ENCODE peak calls at places on chromosomes 6 and 20, in six cellular contexts. W is cardiac fibroblast; N is T-helper 9 cell; O is stimulated activated CD8-positive, alpha-beta memory T cell treated with anti-CD3 and anti-CD28 coated beads, Interleukin-4, amount 100 ng/mL, for 48 hours; I is GM10248; Q is NCI-H1417 treated with DMSO at 0.1 percent for 48 hours. Z is an unnamed sample.

GRCh38 chr6:110484321-110484720 is 7.9 kb upstream of the SLC22A16 start:
- DNase-seq in O (no peak), W (peak; percentile 39), I (no peak), Q (no peak), N (no peak), Z (no peak)

GRCh38 chr20:10090588-10091166 is 55.9 kb downstream of the ANKEF1 start:
- DNase-seq in N (no peak), I (peak; percentile 26), W (peak; percentile 76), O (peak; percentile 33), Q (peak; percentile 35), Z (peak; percentile 62)

GRCh38 chr20:12358655-12359009 is 440.9 kb downstream of the BTBD3 start:
- DNase-seq in O (no peak), Q (no peak), N (no peak), W (no peak), I (no peak), Z (no peak)

GRCh38 chr6:15682965-15683822 is 20.4 kb upstream of the DTNBP1 start:
- DNase-seq in I (peak; percentile 34), N (no peak), W (no peak), Q (no peak), O (no peak), Z (no peak)

GRCh38 chr6:150028799-150029198 is 3.5 kb upstream of the RAET1L start:
- DNase-seq in Q (no peak), O (peak; percentile 20), W (no peak), I (no peak), N (no peak), Z (no peak)

GRCh38 chr6:129016844-129017243 is 133.9 kb downstream of the LAMA2 start:
- DNase-seq in Q (no peak), W (no peak), N (no peak), O (no peak), I (no peak), Z (no peak)

GRCh38 chr6:34273242-34273805 is 24.5 kb upstream of the SMIM29 start:
- DNase-seq in I (peak; percentile 42), O (no peak), N (no peak), Q (no peak), W (peak; percentile 38), Z (peak; percentile 10)

GRCh38 chr20:24501764-24502163 is 32.3 kb downstream of the SYNDIG1 start:
- DNase-seq in I (no peak), N (no peak), O (no peak), Q (no peak), W (no peak), Z (no peak)

GRCh38 chr6:168381726-168382458 is 59.1 kb upstream of the SMOC2 start:
- DNase-seq in Q (no peak), W (no peak), N (no peak), I (no peak), O (no peak), Z (no peak)

GRCh38 chr6:157152544-157152943 is 170.8 kb downstream of the TMEM242 start:
- DNase-seq in I (no peak), W (no peak), N (no peak), Q (no peak), O (no peak), Z (no peak)

GRCh38 chr6:154606457-154606856 is 96.0 kb upstream of the CNKSR3 start:
- DNase-seq in W (no peak), O (peak; percentile 85), N (peak; percentile 27), I (peak; percentile 81), Q (no peak), Z (no peak)

GRCh38 chr20:52168116-52168515 is 23.5 kb downstream of the ZFP64 start:
- DNase-seq in N (no peak), O (no peak), W (no peak), I (no peak), Q (no peak), Z (no peak)

GRCh38 chr6:157650801-157651200 is 172.2 kb upstream of the SNX9 start:
- DNase-seq in O (no peak), I (no peak), W (no peak), Q (no peak), N (no peak), Z (no peak)

GRCh38 chr6:149503276-149503675 is 18.5 kb upstream of the ZC3H12D start:
- DNase-seq in O (no peak), N (no peak), I (no peak), Q (no peak), W (no peak), Z (no peak)

GRCh38 chr20:13865825-13866351 is 81.1 kb downstream of the NDUFAF5 start:
- DNase-seq in Q (no peak), N (no peak), W (no peak), O (no peak), I (no peak), Z (peak; percentile 81)